ENCODE peak calls at places on chromosomes 3 and 15, in five cellular contexts. E is H9, S is coronary artery, O is neuronal stem cell, B is Peyer's patch. I is an unnamed sample.

GRCh38 chr15:58065445-58066041 is at the start of gene ALDH1A2:
- DNase-seq in O (peak), E (peak), B (peak), S (peak), I (peak)

GRCh38 chr3:62607287-62608029 is 234.1 kb upstream of the FEZF2 start:
- DNase-seq in E (no peak), S (no peak), O (no peak), B (no peak), I (peak)

GRCh38 chr15:49815937-49816336 is 195.1 kb downstream of the DTWD1 start:
- DNase-seq in O (no peak), S (no peak), B (no peak), E (no peak), I (no peak)

GRCh38 chr3:159806412-159806811 is 182.2 kb upstream of the IL12A start:
- DNase-seq in O (no peak), E (no peak), S (no peak), B (no peak), I (no peak)

GRCh38 chr3:9078561-9079240 is 115.4 kb upstream of the RAD18 start:
- DNase-seq in O (no peak), S (no peak), E (no peak), B (no peak), I (peak)

GRCh38 chr15:56918907-56919707 is 663 bp downstream of the TCF12 start:
- DNase-seq in S (no peak), B (peak), E (peak), O (peak), I (peak)

GRCh38 chr3:80688814-80689213 is 921.0 kb upstream of the ROBO1 start:
- DNase-seq in S (no peak), B (no peak), E (no peak), O (no peak), I (peak)

GRCh38 chr15:63013052-63013808 is 29.3 kb upstream of the TPM1 start:
- DNase-seq in E (no peak), B (no peak), O (no peak), S (no peak), I (no peak)

GRCh38 chr3:51385621-51386091 is 565 bp downstream of the MANF start:
- DNase-seq in S (no peak), B (peak), O (no peak), E (no peak), I (no peak)

GRCh38 chr3:56732109-56732508 is 49.0 kb upstream of the TASOR start:
- DNase-seq in S (no peak), B (no peak), O (no peak), E (no peak), I (no peak)

GRCh38 chr15:68208641-68209240 is 3.6 kb upstream of the CALML4 start:
- DNase-seq in E (no peak), S (peak), O (no peak), B (no peak), I (no peak)

GRCh38 chr3:126487151-126487771 is 11.6 kb upstream of the ZXDC start:
- DNase-seq in O (no peak), E (peak), B (no peak), S (no peak), I (peak)

GRCh38 chr3:126490619-126491018 is 14.9 kb upstream of the ZXDC start:
- DNase-seq in S (no peak), E (peak), O (no peak), B (no peak), I (peak)

GRCh38 chr3:126491221-126492013 is 15.7 kb upstream of the ZXDC start:
- DNase-seq in E (no peak), O (no peak), S (no peak), B (no peak), I (no peak)

GRCh38 chr3:126488205-126488604 is 12.5 kb upstream of the ZXDC start:
- DNase-seq in S (no peak), B (no peak), O (no peak), E (no peak), I (no peak)

GRCh38 chr3:126488886-126489569 is 13.3 kb upstream of the ZXDC start:
- DNase-seq in B (no peak), E (no peak), O (no peak), S (no peak), I (no peak)
- H3K27ac ChIP-seq in B (no peak), E (no peak), O (no peak), S (no peak), I (no peak)

GRCh38 chr3:105353485-105354161 is 13.1 kb upstream of the ALCAM start:
- DNase-seq in E (peak), S (no peak), O (no peak), B (no peak), I (peak)
- H3K27ac ChIP-seq in E (no peak), S (no peak), O (no peak), B (no peak), I (no peak)

GRCh38 chr15:88040516-88040915 is 216.0 kb downstream of the NTRK3 start:
- DNase-seq in O (no peak), S (no peak), B (no peak), E (no peak), I (no peak)
- H3K27ac ChIP-seq in O (no peak), S (no peak), B (no peak), E (no peak), I (no peak)

GRCh38 chr15:35548435-35548834 is 2.5 kb upstream of the DPH6 start:
- DNase-seq in B (no peak), S (no peak), O (peak), E (peak), I (peak)
- H3K27ac ChIP-seq in B (no peak), S (no peak), O (peak), E (peak), I (peak)

GRCh38 chr3:113287818-113288648 is 76.7 kb downstream of the BOC start:
- DNase-seq in S (no peak), E (no peak), O (peak), B (no peak), I (peak)
- H3K27ac ChIP-seq in S (no peak), E (no peak), O (no peak), B (no peak), I (no peak)

DNA sequence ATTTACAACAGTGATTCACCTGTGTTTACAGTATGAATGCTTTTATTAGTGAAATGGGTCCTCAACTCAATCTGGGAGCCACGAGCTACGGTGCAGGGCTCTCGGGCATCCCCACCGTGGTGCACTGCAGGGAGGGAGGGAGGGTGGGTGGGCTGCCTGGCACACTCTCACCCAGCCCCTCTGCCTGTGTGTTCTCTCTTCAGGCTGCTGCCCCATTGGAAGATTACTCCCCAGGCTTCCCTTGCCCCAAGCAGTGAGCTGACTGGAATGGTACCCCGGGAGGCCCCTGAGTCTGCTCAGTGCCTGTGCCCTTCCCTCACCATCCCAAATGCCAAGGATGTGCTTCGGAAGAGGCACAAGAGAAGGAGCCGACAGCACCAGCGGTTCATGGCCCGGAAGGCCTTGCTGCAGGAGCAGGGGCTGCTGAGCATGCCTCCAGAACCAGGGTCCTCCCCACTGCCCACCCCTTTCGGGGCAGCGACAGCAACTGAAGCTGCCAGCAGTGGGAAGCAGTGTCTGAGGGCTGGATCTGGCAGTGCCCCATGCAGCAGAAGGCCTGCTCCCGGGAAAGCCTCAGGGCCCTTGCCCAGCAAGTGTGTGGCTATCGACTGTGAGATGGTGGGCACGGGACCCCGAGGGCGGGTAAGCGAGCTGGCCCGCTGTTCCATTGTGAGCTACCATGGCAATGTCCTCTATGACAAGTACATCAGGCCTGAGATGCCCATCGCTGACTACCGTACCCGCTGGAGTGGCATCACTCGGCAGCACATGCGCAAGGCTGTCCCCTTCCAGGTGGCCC is 5.0 kb downstream of the AEN start:
- DNase-seq in B (no peak), O (no peak), S (no peak), E (no peak), I (no peak)
- H3K27ac ChIP-seq in B (no peak), O (no peak), S (no peak), E (no peak), I (no peak)

DNA sequence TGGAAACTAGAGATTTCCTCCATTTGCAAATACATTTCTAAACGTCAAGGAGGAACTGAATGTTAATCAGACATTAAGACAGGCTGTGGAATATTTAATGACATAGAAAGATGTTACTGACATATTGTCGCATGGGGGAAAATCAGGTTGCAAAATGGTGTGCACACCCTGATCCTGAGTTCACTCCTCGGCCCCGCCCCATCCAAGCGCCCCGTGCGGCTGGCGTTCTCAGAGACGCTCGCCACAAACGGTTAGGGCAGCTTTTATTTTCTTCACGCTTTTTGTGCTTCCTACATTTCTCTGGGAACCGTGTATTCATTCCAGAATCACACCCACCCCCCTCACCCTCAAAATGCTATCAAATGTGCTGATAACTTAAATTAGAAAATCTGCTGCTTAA is 10.8 kb downstream of the H1-8 start:
- DNase-seq in E (no peak), O (no peak), S (no peak), B (no peak), I (no peak)
- H3K27ac ChIP-seq in E (no peak), O (no peak), S (no peak), B (no peak), I (no peak)

DNA sequence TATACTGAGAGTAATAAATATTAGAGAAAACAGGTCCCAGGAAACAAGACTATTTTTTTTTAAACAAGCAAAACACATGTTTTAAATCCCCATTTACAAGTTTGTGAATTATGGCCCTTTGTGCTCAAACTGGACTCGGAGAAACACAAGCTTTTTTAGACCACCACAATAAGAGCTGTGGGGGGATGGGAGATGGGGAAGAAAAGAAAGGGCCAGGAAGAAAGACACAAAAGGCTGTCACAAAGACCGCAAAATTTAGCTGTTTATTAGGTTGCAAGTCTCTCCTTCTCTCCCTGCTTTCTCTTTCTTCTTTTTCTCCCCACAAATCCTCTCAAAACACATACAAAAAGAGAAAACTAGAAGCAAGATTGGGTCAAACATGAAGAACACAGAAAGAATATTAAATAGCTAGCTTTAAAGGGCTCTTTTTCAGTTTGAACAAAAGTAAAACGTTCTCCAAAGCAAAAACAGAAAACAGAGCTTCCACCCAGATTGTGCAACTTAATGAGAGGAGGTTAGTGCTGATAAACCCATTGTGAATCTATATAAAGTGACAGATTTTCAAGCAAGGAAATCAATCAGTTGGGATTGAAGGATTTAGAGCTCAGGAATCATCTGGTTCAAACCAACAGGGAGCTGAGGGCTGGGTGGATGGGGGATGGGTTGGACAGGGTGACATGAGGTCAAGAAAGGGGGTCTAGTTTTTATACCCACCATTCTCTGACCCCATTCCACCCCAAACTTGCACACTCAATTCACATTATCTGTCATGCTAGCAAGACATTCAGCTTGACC is 87.3 kb downstream of the DHX30 start:
- DNase-seq in E (no peak), O (peak), S (no peak), B (no peak), I (peak)
- H3K27ac ChIP-seq in E (no peak), O (peak), S (peak), B (peak), I (peak)

DNA sequence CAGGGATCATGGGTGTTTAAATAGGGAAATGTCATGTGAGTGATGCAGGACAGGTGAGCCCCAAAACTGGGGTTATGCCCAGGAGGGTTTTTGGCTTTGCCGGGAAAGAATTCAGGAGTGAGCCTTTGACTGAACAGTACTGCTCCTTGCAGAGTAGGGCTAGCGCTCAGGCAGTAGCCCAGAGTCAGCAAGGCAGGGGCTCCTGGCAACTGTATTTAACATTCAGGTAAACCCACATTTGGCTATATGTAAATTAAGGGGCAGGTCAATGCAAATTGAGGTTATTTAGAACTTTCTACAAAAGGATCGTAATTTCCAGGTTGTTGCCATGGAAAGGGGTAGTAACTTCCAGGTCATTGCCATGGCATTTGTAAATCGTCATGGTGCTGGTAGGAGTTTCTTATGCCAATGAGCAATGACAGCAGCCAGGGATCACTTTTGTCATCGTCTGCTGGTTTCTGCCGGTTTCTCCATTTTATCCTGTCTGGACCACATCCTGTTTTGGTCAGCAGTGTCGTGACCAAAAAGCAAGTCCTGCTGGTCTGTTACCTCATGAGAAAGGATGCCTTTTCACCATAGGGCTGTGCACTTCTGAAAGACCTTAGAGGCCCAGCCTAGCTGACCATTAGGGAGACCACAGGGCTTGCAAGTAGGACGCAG is 24.3 kb downstream of the MTHFS start:
- DNase-seq in B (no peak), O (no peak), S (no peak), E (peak), I (peak)
- H3K27ac ChIP-seq in B (no peak), O (no peak), S (no peak), E (no peak), I (no peak)